ENCODE peak calls at places on chromosomes 4 and X, in seven cellular contexts. One of them, this sample, is unnamed.

GRCh38 chrX:8034058-8034457 is 106.8 kb upstream of the PNPLA4 start:
- DNase-seq in Karpas-422: no peak
- DNase-seq in CD8-positive, alpha-beta T cell: no peak
- DNase-seq in heart right ventricle: no peak
- DNase-seq in fibroblast of lung: no peak
- DNase-seq in suprapubic skin: no peak
- DNase-seq in H9: peak
- DNase-seq in this sample: no peak

GRCh38 chrX:133229361-133229760 is 11.2 kb upstream of the TFDP3 start:
- DNase-seq in Karpas-422: no peak
- DNase-seq in CD8-positive, alpha-beta T cell: no peak
- DNase-seq in heart right ventricle: no peak
- DNase-seq in fibroblast of lung: peak
- DNase-seq in suprapubic skin: no peak
- DNase-seq in H9: no peak
- DNase-seq in this sample: no peak

GRCh38 chrX:17495052-17495451 is 120.1 kb downstream of the NHS start:
- DNase-seq in Karpas-422: no peak
- DNase-seq in CD8-positive, alpha-beta T cell: no peak
- DNase-seq in heart right ventricle: no peak
- DNase-seq in fibroblast of lung: no peak
- DNase-seq in suprapubic skin: no peak
- DNase-seq in H9: no peak
- DNase-seq in this sample: no peak

GRCh38 chrX:122770581-122770980 is 413.5 kb upstream of the GRIA3 start:
- DNase-seq in Karpas-422: no peak
- DNase-seq in CD8-positive, alpha-beta T cell: no peak
- DNase-seq in heart right ventricle: no peak
- DNase-seq in fibroblast of lung: peak
- DNase-seq in suprapubic skin: no peak
- DNase-seq in H9: no peak
- DNase-seq in this sample: no peak

GRCh38 chrX:44698328-44698727 is 145.5 kb upstream of the DUSP21 start:
- DNase-seq in Karpas-422: no peak
- DNase-seq in CD8-positive, alpha-beta T cell: no peak
- DNase-seq in heart right ventricle: no peak
- DNase-seq in fibroblast of lung: no peak
- DNase-seq in suprapubic skin: no peak
- DNase-seq in H9: no peak
- DNase-seq in this sample: no peak

GRCh38 chr4:182862166-182862875 is 54.9 kb downstream of the DCTD start:
- DNase-seq in Karpas-422: no peak
- DNase-seq in CD8-positive, alpha-beta T cell: no peak
- DNase-seq in heart right ventricle: no peak
- DNase-seq in fibroblast of lung: no peak
- DNase-seq in suprapubic skin: no peak
- DNase-seq in H9: peak
- DNase-seq in this sample: no peak

GRCh38 chrX:139691493-139691842 is 16.5 kb downstream of the MCF2 start:
- DNase-seq in Karpas-422: no peak
- DNase-seq in CD8-positive, alpha-beta T cell: no peak
- DNase-seq in heart right ventricle: no peak
- DNase-seq in fibroblast of lung: peak
- DNase-seq in suprapubic skin: no peak
- DNase-seq in H9: peak
- DNase-seq in this sample: no peak

GRCh38 chr4:29908276-29908675 is 811.9 kb upstream of the PCDH7 start:
- DNase-seq in Karpas-422: no peak
- DNase-seq in CD8-positive, alpha-beta T cell: no peak
- DNase-seq in heart right ventricle: no peak
- DNase-seq in fibroblast of lung: no peak
- DNase-seq in suprapubic skin: no peak
- DNase-seq in H9: no peak
- DNase-seq in this sample: no peak

GRCh38 chr4:180665994-180666818 is 1577.0 kb upstream of the TENM3 start:
- DNase-seq in Karpas-422: peak
- DNase-seq in CD8-positive, alpha-beta T cell: no peak
- DNase-seq in heart right ventricle: peak
- DNase-seq in fibroblast of lung: peak
- DNase-seq in suprapubic skin: no peak
- DNase-seq in H9: peak
- DNase-seq in this sample: peak

GRCh38 chr4:3513807-3514206 is 18.4 kb downstream of the LRPAP1 start:
- DNase-seq in Karpas-422: no peak
- DNase-seq in CD8-positive, alpha-beta T cell: no peak
- DNase-seq in heart right ventricle: no peak
- DNase-seq in fibroblast of lung: no peak
- DNase-seq in suprapubic skin: no peak
- DNase-seq in H9: no peak
- DNase-seq in this sample: no peak

GRCh38 chr4:111991797-111992196 is 153.5 kb upstream of the FAM241A start:
- DNase-seq in Karpas-422: no peak
- DNase-seq in CD8-positive, alpha-beta T cell: no peak
- DNase-seq in heart right ventricle: no peak
- DNase-seq in fibroblast of lung: peak
- DNase-seq in suprapubic skin: no peak
- DNase-seq in H9: no peak
- DNase-seq in this sample: peak

GRCh38 chr4:153245775-153246174 is 41.5 kb downstream of the TRIM2 start:
- DNase-seq in Karpas-422: no peak
- DNase-seq in CD8-positive, alpha-beta T cell: no peak
- DNase-seq in heart right ventricle: no peak
- DNase-seq in fibroblast of lung: no peak
- DNase-seq in suprapubic skin: no peak
- DNase-seq in H9: no peak
- DNase-seq in this sample: no peak

GRCh38 chr4:75849459-75849858 is 52.8 kb downstream of the PPEF2 start:
- DNase-seq in Karpas-422: no peak
- DNase-seq in CD8-positive, alpha-beta T cell: no peak
- DNase-seq in heart right ventricle: no peak
- DNase-seq in fibroblast of lung: peak
- DNase-seq in suprapubic skin: no peak
- DNase-seq in H9: peak
- DNase-seq in this sample: no peak

GRCh38 chrX:8044861-8045434 is 117.7 kb upstream of the PNPLA4 start:
- DNase-seq in Karpas-422: no peak
- DNase-seq in CD8-positive, alpha-beta T cell: no peak
- DNase-seq in heart right ventricle: no peak
- DNase-seq in fibroblast of lung: peak
- DNase-seq in suprapubic skin: no peak
- DNase-seq in H9: no peak
- DNase-seq in this sample: no peak

GRCh38 chr4:128601992-128602695 is 207.4 kb upstream of the JADE1 start:
- DNase-seq in Karpas-422: no peak
- DNase-seq in CD8-positive, alpha-beta T cell: no peak
- DNase-seq in heart right ventricle: no peak
- DNase-seq in fibroblast of lung: peak
- DNase-seq in suprapubic skin: no peak
- DNase-seq in H9: no peak
- DNase-seq in this sample: no peak

GRCh38 chrX:151873096-151873495 is 39.6 kb upstream of the MAGEA4 start:
- DNase-seq in Karpas-422: no peak
- DNase-seq in CD8-positive, alpha-beta T cell: no peak
- DNase-seq in heart right ventricle: no peak
- DNase-seq in fibroblast of lung: peak
- DNase-seq in suprapubic skin: no peak
- DNase-seq in H9: no peak
- DNase-seq in this sample: no peak

GRCh38 chrX:151870603-151871002 is 42.1 kb upstream of the MAGEA4 start:
- DNase-seq in Karpas-422: no peak
- DNase-seq in CD8-positive, alpha-beta T cell: no peak
- DNase-seq in heart right ventricle: no peak
- DNase-seq in fibroblast of lung: peak
- DNase-seq in suprapubic skin: no peak
- DNase-seq in H9: no peak
- DNase-seq in this sample: peak

GRCh38 chrX:151875270-151876026 is 37.2 kb upstream of the MAGEA4 start:
- DNase-seq in Karpas-422: no peak
- DNase-seq in CD8-positive, alpha-beta T cell: no peak
- DNase-seq in heart right ventricle: no peak
- DNase-seq in fibroblast of lung: no peak
- DNase-seq in suprapubic skin: no peak
- DNase-seq in H9: no peak
- DNase-seq in this sample: no peak

GRCh38 chrX:151871244-151871643 is 41.4 kb upstream of the MAGEA4 start:
- DNase-seq in Karpas-422: no peak
- DNase-seq in CD8-positive, alpha-beta T cell: no peak
- DNase-seq in heart right ventricle: no peak
- DNase-seq in fibroblast of lung: peak
- DNase-seq in suprapubic skin: no peak
- DNase-seq in H9: no peak
- DNase-seq in this sample: peak
- H3K27ac ChIP-seq in Karpas-422: no peak
- H3K27ac ChIP-seq in CD8-positive, alpha-beta T cell: no peak
- H3K27ac ChIP-seq in heart right ventricle: no peak
- H3K27ac ChIP-seq in fibroblast of lung: peak
- H3K27ac ChIP-seq in suprapubic skin: no peak
- H3K27ac ChIP-seq in H9: no peak
- H3K27ac ChIP-seq in this sample: peak

GRCh38 chr4:158810487-158811215 is 41.8 kb downstream of the FNIP2 start:
- DNase-seq in Karpas-422: no peak
- DNase-seq in CD8-positive, alpha-beta T cell: no peak
- DNase-seq in heart right ventricle: peak
- DNase-seq in fibroblast of lung: peak
- DNase-seq in suprapubic skin: no peak
- DNase-seq in H9: no peak
- DNase-seq in this sample: peak
- H3K27ac ChIP-seq in Karpas-422: no peak
- H3K27ac ChIP-seq in CD8-positive, alpha-beta T cell: no peak
- H3K27ac ChIP-seq in heart right ventricle: peak
- H3K27ac ChIP-seq in fibroblast of lung: peak
- H3K27ac ChIP-seq in suprapubic skin: peak
- H3K27ac ChIP-seq in H9: no peak
- H3K27ac ChIP-seq in this sample: peak

DNA sequence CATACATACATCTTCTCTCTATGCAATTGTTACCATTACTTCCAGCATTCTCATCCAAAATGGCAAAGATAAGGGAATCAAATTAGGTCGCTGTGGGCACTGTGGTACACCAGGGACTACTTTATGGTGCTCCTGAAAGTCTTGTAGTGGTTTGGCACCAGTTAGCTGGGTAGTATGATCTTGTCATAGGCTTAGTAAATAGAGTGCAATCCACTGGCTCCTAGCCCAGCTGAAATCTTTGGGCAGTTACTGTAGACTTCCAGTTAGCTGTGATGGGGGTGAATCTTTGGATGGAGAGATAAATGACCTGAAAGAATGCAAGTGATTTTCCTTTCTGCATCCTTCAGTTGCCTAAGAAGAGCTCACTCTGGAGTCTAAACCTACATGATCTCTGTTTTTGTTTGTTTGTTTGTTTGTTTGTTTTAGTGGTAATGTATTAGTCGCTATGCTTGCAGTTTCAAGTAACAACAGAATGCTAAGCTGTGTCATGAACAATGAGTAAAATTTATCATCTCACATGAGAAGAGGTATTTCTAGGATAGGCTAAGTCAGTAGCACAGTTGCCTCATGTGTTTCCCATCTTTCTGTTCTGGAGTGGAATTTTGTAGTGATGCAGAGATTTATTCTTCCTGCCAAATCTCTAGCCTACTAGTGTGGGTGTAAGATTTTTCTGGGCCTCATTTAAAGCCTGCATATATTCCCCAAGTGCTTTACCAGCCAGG is 24.2 kb downstream of the HERC3 start:
- DNase-seq in Karpas-422: no peak
- DNase-seq in CD8-positive, alpha-beta T cell: no peak
- DNase-seq in heart right ventricle: no peak
- DNase-seq in fibroblast of lung: peak
- DNase-seq in suprapubic skin: no peak
- DNase-seq in H9: no peak
- DNase-seq in this sample: no peak
- H3K27ac ChIP-seq in Karpas-422: no peak
- H3K27ac ChIP-seq in CD8-positive, alpha-beta T cell: no peak
- H3K27ac ChIP-seq in heart right ventricle: no peak
- H3K27ac ChIP-seq in fibroblast of lung: peak
- H3K27ac ChIP-seq in suprapubic skin: peak
- H3K27ac ChIP-seq in H9: no peak
- H3K27ac ChIP-seq in this sample: no peak

GRCh38 chr4:116058129-116058528 is 944.7 kb upstream of the NDST4 start:
- DNase-seq in Karpas-422: peak
- DNase-seq in CD8-positive, alpha-beta T cell: no peak
- DNase-seq in heart right ventricle: no peak
- DNase-seq in fibroblast of lung: no peak
- DNase-seq in suprapubic skin: no peak
- DNase-seq in H9: no peak
- DNase-seq in this sample: no peak

DNA sequence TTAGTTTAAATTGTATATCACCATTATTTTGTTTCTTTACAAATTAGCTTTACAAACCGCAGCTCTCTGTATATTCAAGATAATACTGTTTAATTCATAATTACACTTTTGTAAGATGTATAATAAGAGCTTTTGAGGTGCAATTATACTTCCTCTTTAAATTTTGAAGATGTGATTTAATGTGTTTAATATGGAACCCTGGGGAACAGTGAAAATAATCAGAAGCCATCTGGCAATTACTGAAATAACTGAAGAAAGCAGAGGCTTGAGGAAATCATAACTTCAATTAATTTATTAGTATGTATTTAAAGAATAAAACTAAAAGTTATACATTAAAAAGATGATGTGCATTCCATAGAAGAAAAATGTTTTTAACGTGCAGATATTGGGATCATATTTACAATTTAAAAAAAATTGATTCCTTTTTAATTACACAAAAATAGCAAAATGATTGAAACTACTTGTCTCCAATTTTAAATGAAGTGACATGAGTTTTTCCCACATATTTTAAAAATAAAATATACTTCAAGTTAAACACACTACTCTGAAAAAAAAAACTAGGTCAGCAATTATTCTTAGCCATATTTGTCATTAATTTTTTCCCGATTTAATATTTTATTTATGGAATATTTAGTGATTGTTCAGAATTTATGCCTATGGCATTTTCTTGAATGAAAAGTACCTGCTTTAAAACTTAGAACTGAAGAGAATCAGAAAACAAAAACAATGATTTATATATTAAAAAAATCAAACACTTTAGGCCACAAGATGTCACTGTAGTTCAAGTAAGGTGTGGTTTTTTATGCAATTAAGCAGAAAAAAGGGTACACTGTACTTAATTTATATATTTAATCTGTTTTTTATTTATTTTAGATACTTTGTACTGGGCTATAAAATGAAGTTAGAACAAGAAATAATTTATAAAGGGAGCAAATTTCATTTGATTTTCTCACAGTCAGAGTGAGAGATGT is 942.7 kb upstream of the NDST4 start:
- DNase-seq in Karpas-422: peak
- DNase-seq in CD8-positive, alpha-beta T cell: no peak
- DNase-seq in heart right ventricle: no peak
- DNase-seq in fibroblast of lung: peak
- DNase-seq in suprapubic skin: no peak
- DNase-seq in H9: no peak
- DNase-seq in this sample: no peak
- H3K27ac ChIP-seq in Karpas-422: no peak
- H3K27ac ChIP-seq in CD8-positive, alpha-beta T cell: no peak
- H3K27ac ChIP-seq in heart right ventricle: no peak
- H3K27ac ChIP-seq in fibroblast of lung: no peak
- H3K27ac ChIP-seq in suprapubic skin: no peak
- H3K27ac ChIP-seq in H9: no peak
- H3K27ac ChIP-seq in this sample: no peak

This sample was measured in AG04450.